ENCODE peak calls at places on chromosome 12, in four cellular contexts. S, A, N and P are unnamed samples.
A peak's percentile ranks its signal among the peaks of the same experiment; 100 is the strongest.

GRCh38 chr12:127235771-127236170 is 1031.2 kb upstream of the TMEM132C start:
- DNase-seq in S (no peak), A (no peak), N (no peak), P (no peak)

GRCh38 chr12:79262938-79263337 is 398.4 kb downstream of the SYT1 start:
- DNase-seq in S (no peak), A (no peak), N (no peak), P (no peak)

GRCh38 chr12:91055976-91056375 is 1.8 kb downstream of the KERA start:
- DNase-seq in S (no peak), A (no peak), N (no peak), P (no peak)

GRCh38 chr12:31947971-31948370 is 11.2 kb upstream of the RESF1 start:
- DNase-seq in S (no peak), A (no peak), N (no peak), P (no peak)

GRCh38 chr12:52232916-52233461 is at the start of gene KRT7:
- DNase-seq in S (peak; percentile 80), A (no peak), N (no peak), P (peak; percentile 28)

GRCh38 chr12:10069099-10069498 is 29.7 kb downstream of the CLEC1A start:
- DNase-seq in S (no peak), A (no peak), N (no peak), P (no peak)

GRCh38 chr12:20528208-20528607 is 159.9 kb downstream of the PDE3A start:
- DNase-seq in S (no peak), A (no peak), N (no peak), P (no peak)

GRCh38 chr12:41778934-41779333 is 365.7 kb downstream of the GXYLT1 start:
- DNase-seq in S (no peak), A (no peak), N (no peak), P (no peak)

GRCh38 chr12:121135320-121135719 is 2.6 kb downstream of the P2RX7 start:
- DNase-seq in S (no peak), A (no peak), N (no peak), P (no peak)

GRCh38 chr12:90106568-90106967 is 397.9 kb upstream of the ATP2B1 start:
- DNase-seq in S (no peak), A (no peak), N (no peak), P (no peak)

GRCh38 chr12:132807295-132808222 is 21.1 kb downstream of the GOLGA3 start:
- DNase-seq in S (no peak), A (no peak), N (no peak), P (no peak)

GRCh38 chr12:45388545-45388944 is 172.7 kb downstream of the ANO6 start:
- DNase-seq in S (no peak), A (no peak), N (no peak), P (no peak)

GRCh38 chr12:89418228-89418910 is 66.1 kb upstream of the DUSP6 start:
- DNase-seq in S (no peak), A (no peak), N (no peak), P (peak; percentile 61)

GRCh38 chr12:28024231-28024995 is 51.9 kb upstream of the PTHLH start:
- DNase-seq in S (no peak), A (no peak), N (no peak), P (no peak)

GRCh38 chr12:126860210-126860609 is 1406.8 kb upstream of the TMEM132C start:
- DNase-seq in S (no peak), A (no peak), N (no peak), P (no peak)

GRCh38 chr12:94488449-94488848 is 28.8 kb upstream of the CEP83 start:
- DNase-seq in S (no peak), A (no peak), N (no peak), P (no peak)

GRCh38 chr12:89051065-89051677 is 301.1 kb downstream of the DUSP6 start:
- DNase-seq in S (no peak), A (peak; percentile 46), N (no peak), P (no peak)

GRCh38 chr12:122243965-122244364 is 18.1 kb upstream of the DIABLO start:
- DNase-seq in S (no peak), A (peak; percentile 25), N (no peak), P (no peak)

GRCh38 chr12:57262126-57262822 is 11.3 kb upstream of the STAC3 start:
- DNase-seq in S (no peak), A (no peak), N (no peak), P (no peak)

GRCh38 chr12:106045251-106045674 is 93.5 kb downstream of the NUAK1 start:
- DNase-seq in S (no peak), A (no peak), N (no peak), P (no peak)

GRCh38 chr12:71477609-71478008 is 38.0 kb downstream of the LGR5 start:
- DNase-seq in S (no peak), A (no peak), N (no peak), P (no peak)

GRCh38 chr12:131493068-131493826 is 217.6 kb upstream of the SFSWAP start:
- DNase-seq in S (no peak), A (no peak), N (no peak), P (no peak)

GRCh38 chr12:9244894-9245293 is 36.7 kb upstream of the PZP start:
- DNase-seq in S (no peak), A (no peak), N (no peak), P (no peak)

GRCh38 chr12:54824402-54824801 is 29.9 kb upstream of the MUCL1 start:
- DNase-seq in S (no peak), A (no peak), N (no peak), P (no peak)

GRCh38 chr12:46264057-46264456 is 4.8 kb downstream of the SLC38A1 start:
- DNase-seq in S (no peak), A (no peak), N (no peak), P (no peak)

GRCh38 chr12:31772685-31773222 is 43.9 kb upstream of the AMN1 start:
- DNase-seq in S (no peak), A (no peak), N (no peak), P (no peak)

GRCh38 chr12:80590085-80590484 is 117.3 kb upstream of the MYF6 start:
- DNase-seq in S (no peak), A (no peak), N (no peak), P (no peak)

GRCh38 chr12:14723763-14724162 is 27.4 kb upstream of the GUCY2C start:
- DNase-seq in S (no peak), A (peak; percentile 59), N (peak; percentile 17), P (peak; percentile 63)